ENCODE peak calls at places on chromosomes 6 and 20, in five cellular contexts. O is MM.1S, D is nephron progenitor cell, I is ELF-1, J is NCI-H510A. K is an unnamed sample.

GRCh38 chr20:62921119-62921687 is 5.1 kb downstream of the DIDO1 start:
- DNase-seq in I (peak), J (peak), O (peak), D (peak), K (peak)

GRCh38 chr6:22413681-22414305 is 117.0 kb upstream of the PRL start:
- DNase-seq in O (no peak), J (no peak), D (no peak), I (no peak), K (no peak)

GRCh38 chr6:13664703-13665352 is 46.8 kb downstream of the RANBP9 start:
- DNase-seq in O (no peak), I (no peak), D (no peak), J (no peak), K (no peak)

GRCh38 chr6:109079981-109080380 is 14.7 kb downstream of the SESN1 start:
- DNase-seq in J (no peak), I (no peak), D (no peak), O (no peak), K (no peak)

GRCh38 chr6:159715168-159715567 is 12.1 kb upstream of the WTAP start:
- DNase-seq in I (no peak), J (no peak), D (no peak), O (no peak), K (no peak)

GRCh38 chr6:53752856-53753255 is 41.9 kb upstream of the LRRC1 start:
- DNase-seq in D (no peak), J (no peak), O (no peak), I (no peak), K (peak)

GRCh38 chr6:25414168-25414567 is 135.0 kb downstream of the CARMIL1 start:
- DNase-seq in J (no peak), I (no peak), D (no peak), O (no peak), K (no peak)

GRCh38 chr20:53688085-53688484 is 94.4 kb upstream of the ZNF217 start:
- DNase-seq in I (no peak), J (no peak), D (no peak), O (no peak), K (no peak)

GRCh38 chr20:5757949-5758348 is 7.7 kb downstream of the SHLD1 start:
- DNase-seq in D (no peak), I (no peak), J (no peak), O (no peak), K (no peak)

GRCh38 chr6:33416386-33417126 is 1.4 kb downstream of the CUTA start:
- DNase-seq in J (no peak), I (no peak), D (no peak), O (no peak), K (no peak)

GRCh38 chr20:62266340-62266739 is 28.0 kb downstream of the OSBPL2 start:
- DNase-seq in D (no peak), O (no peak), J (no peak), I (no peak), K (peak)

GRCh38 chr6:42177514-42178364 is 4.6 kb downstream of the GUCA1A start:
- DNase-seq in D (peak), I (peak), J (no peak), O (no peak), K (no peak)

GRCh38 chr6:1461207-1461606 is 71.8 kb downstream of the FOXF2 start:
- DNase-seq in J (no peak), I (no peak), D (no peak), O (no peak), K (peak)

GRCh38 chr20:46681032-46681854 is 8.0 kb downstream of the TP53RK start:
- DNase-seq in D (peak), J (no peak), I (peak), O (peak), K (peak)

GRCh38 chr6:95017922-95018321 is 559.4 kb upstream of the MANEA start:
- DNase-seq in I (peak), J (no peak), O (no peak), D (peak), K (no peak)

GRCh38 chr6:113073611-113074191 is 726.6 kb downstream of the RFPL4B start:
- DNase-seq in D (no peak), J (no peak), I (no peak), O (no peak), K (peak)

GRCh38 chr6:14818422-14818884 is 427.4 kb upstream of the JARID2 start:
- DNase-seq in J (no peak), I (no peak), O (no peak), D (no peak), K (no peak)

GRCh38 chr6:5205877-5206840 is 54.6 kb downstream of the LYRM4 start:
- DNase-seq in O (no peak), D (no peak), J (peak), I (peak), K (no peak)

GRCh38 chr6:133991096-133991593 is 38.1 kb downstream of the TBPL1 start:
- DNase-seq in O (no peak), J (no peak), D (no peak), I (no peak), K (peak)

GRCh38 chr6:16338577-16339262 is 100.3 kb downstream of the GMPR start:
- DNase-seq in D (peak), O (no peak), I (peak), J (no peak), K (peak)

GRCh38 chr6:33171889-33172203 is 20.4 kb downstream of the COL11A2 start:
- DNase-seq in D (no peak), J (no peak), I (no peak), O (no peak), K (no peak)

GRCh38 chr20:51810155-51811039 is 8.1 kb upstream of the SALL4 start:
- DNase-seq in J (no peak), O (no peak), I (peak), D (no peak), K (no peak)

GRCh38 chr6:168371635-168371988 is 52.0 kb upstream of the DACT2 start:
- DNase-seq in O (no peak), I (no peak), D (no peak), J (no peak), K (no peak)

GRCh38 chr20:48448601-48449384 is 379.0 kb downstream of the PREX1 start:
- DNase-seq in O (no peak), I (no peak), J (no peak), D (no peak), K (no peak)

GRCh38 chr20:46631874-46632446 is 19.3 kb downstream of the SLC13A3 start:
- DNase-seq in D (no peak), O (no peak), I (no peak), J (no peak), K (no peak)

GRCh38 chr6:104700371-104701185 is 159.1 kb downstream of the HACE1 start:
- DNase-seq in I (peak), J (no peak), D (no peak), O (no peak), K (no peak)

GRCh38 chr20:57094171-57094891 is 172.1 kb downstream of the BMP7 start:
- DNase-seq in J (no peak), O (no peak), D (peak), I (no peak), K (no peak)

GRCh38 chr6:145012039-145012662 is 723.2 kb downstream of the EPM2A start:
- DNase-seq in J (no peak), I (no peak), D (no peak), O (no peak), K (no peak)

GRCh38 chr20:25389381-25389857 is 1.2 kb downstream of the ABHD12 start:
- DNase-seq in J (no peak), I (peak), O (peak), D (no peak), K (no peak)

GRCh38 chr20:54382419-54382818 is 93.0 kb upstream of the DOK5 start:
- DNase-seq in I (peak), D (no peak), J (peak), O (no peak), K (no peak)

GRCh38 chr6:74115674-74116073 is 419.7 kb downstream of the CD109 start:
- DNase-seq in I (no peak), O (no peak), D (no peak), J (no peak), K (no peak)

GRCh38 chr6:11241793-11242201 is 9.3 kb upstream of the NEDD9 start:
- DNase-seq in I (peak), J (no peak), O (no peak), D (peak), K (no peak)

GRCh38 chr6:81401970-81402690 is 350.4 kb downstream of the TENT5A start:
- DNase-seq in D (no peak), O (no peak), I (no peak), J (no peak), K (no peak)

GRCh38 chr20:754904-755303 is 13.4 kb downstream of the SLC52A3 start:
- DNase-seq in O (no peak), D (no peak), I (no peak), J (no peak), K (no peak)

GRCh38 chr6:5153186-5153585 is 68.0 kb downstream of the PPP1R3G start:
- DNase-seq in I (no peak), J (no peak), O (no peak), D (no peak), K (no peak)

GRCh38 chr6:21003780-21004541 is 469.7 kb downstream of the CDKAL1 start:
- DNase-seq in O (peak), I (no peak), D (no peak), J (no peak), K (peak)

GRCh38 chr20:43438578-43439316 is 18.9 kb upstream of the SRSF6 start:
- DNase-seq in O (no peak), I (no peak), J (no peak), D (no peak), K (no peak)

K was measured in RWPE1.